ENCODE peak calls at places on chromosomes 6 and 20, in seven cellular contexts. M, U, K, P, G, N and X are unnamed samples.

GRCh38 chr6:126206504-126207246 is 133.2 kb upstream of the CENPW start:
- DNase-seq in M (no peak), U (no peak), K (no peak), P (no peak), G (no peak), N (no peak), X (no peak)

GRCh38 chr6:105869835-105870506 is 216.2 kb upstream of the PRDM1 start:
- DNase-seq in M (no peak), U (peak), K (peak), P (peak), G (no peak), N (no peak), X (no peak)

GRCh38 chr20:11473971-11474370 is 443.7 kb upstream of the BTBD3 start:
- DNase-seq in M (no peak), U (no peak), K (no peak), P (no peak), G (no peak), N (no peak), X (no peak)

GRCh38 chr6:144986271-144986670 is 701.1 kb downstream of the UTRN start:
- DNase-seq in M (no peak), U (no peak), K (no peak), P (no peak), G (no peak), N (no peak), X (no peak)

GRCh38 chr6:124719951-124720350 is 242.3 kb upstream of the RNF217 start:
- DNase-seq in M (no peak), U (no peak), K (no peak), P (no peak), G (no peak), N (no peak), X (no peak)

GRCh38 chr6:36616888-36617521 is 22.8 kb downstream of the SRSF3 start:
- DNase-seq in M (peak), U (no peak), K (no peak), P (peak), G (no peak), N (no peak), X (no peak)

GRCh38 chr6:40587240-40588069 is at the start of gene LRFN2:
- DNase-seq in M (peak), U (peak), K (peak), P (peak), G (peak), N (peak), X (peak)

GRCh38 chr6:144683216-144684070 is 398.3 kb downstream of the UTRN start:
- DNase-seq in M (peak), U (no peak), K (no peak), P (no peak), G (no peak), N (no peak), X (no peak)

GRCh38 chr6:113433506-113433991 is 423.6 kb upstream of the MARCKS start:
- DNase-seq in M (peak), U (no peak), K (no peak), P (no peak), G (no peak), N (peak), X (no peak)

GRCh38 chr20:1336699-1337387 is 7.9 kb upstream of the SDCBP2 start:
- DNase-seq in M (peak), U (peak), K (peak), P (no peak), G (no peak), N (peak), X (no peak)

GRCh38 chr6:131948692-131949614 is 2.2 kb downstream of the CCN2 start:
- DNase-seq in M (peak), U (no peak), K (no peak), P (no peak), G (no peak), N (peak), X (no peak)

GRCh38 chr6:82954351-82954750 is 111.3 kb downstream of the UBE3D start:
- DNase-seq in M (no peak), U (no peak), K (no peak), P (no peak), G (no peak), N (no peak), X (no peak)

GRCh38 chr6:10269814-10270472 is 144.9 kb downstream of the TFAP2A start:
- DNase-seq in M (no peak), U (no peak), K (no peak), P (no peak), G (no peak), N (no peak), X (no peak)

GRCh38 chr20:33526769-33527168 is 36.9 kb downstream of the CBFA2T2 start:
- DNase-seq in M (no peak), U (no peak), K (no peak), P (no peak), G (no peak), N (no peak), X (no peak)

GRCh38 chr6:81939774-81940165 is 187.3 kb upstream of the TENT5A start:
- DNase-seq in M (no peak), U (no peak), K (no peak), P (no peak), G (no peak), N (no peak), X (no peak)

GRCh38 chr6:31579119-31579505 is 3.1 kb downstream of the LTB start:
- DNase-seq in M (no peak), U (no peak), K (no peak), P (no peak), G (no peak), N (no peak), X (no peak)

GRCh38 chr6:72212686-72213085 is 326.3 kb downstream of the RIMS1 start:
- DNase-seq in M (no peak), U (no peak), K (no peak), P (no peak), G (no peak), N (no peak), X (no peak)

GRCh38 chr20:24875078-24875477 is 74.0 kb upstream of the CST7 start:
- DNase-seq in M (no peak), U (no peak), K (no peak), P (no peak), G (no peak), N (no peak), X (no peak)

GRCh38 chr6:117188627-117189201 is 76.6 kb upstream of the VGLL2 start:
- DNase-seq in M (no peak), U (peak), K (no peak), P (no peak), G (no peak), N (no peak), X (no peak)

GRCh38 chr6:154555075-154555677 is 44.7 kb upstream of the CNKSR3 start:
- DNase-seq in M (peak), U (no peak), K (no peak), P (no peak), G (no peak), N (peak), X (no peak)

GRCh38 chr6:147806697-147807096 is 298.2 kb downstream of the SAMD5 start:
- DNase-seq in M (no peak), U (no peak), K (no peak), P (no peak), G (no peak), N (no peak), X (no peak)

GRCh38 chr6:50285735-50286134 is 236.0 kb upstream of the DEFB112 start:
- DNase-seq in M (no peak), U (no peak), K (no peak), P (no peak), G (no peak), N (no peak), X (no peak)

GRCh38 chr6:162942860-162943259 is 215.1 kb downstream of the PACRG start:
- DNase-seq in M (peak), U (no peak), K (no peak), P (no peak), G (no peak), N (peak), X (no peak)

GRCh38 chr6:57173056-57173885 is 1.1 kb downstream of the BAG2 start:
- DNase-seq in M (no peak), U (peak), K (peak), P (no peak), G (peak), N (peak), X (peak)

GRCh38 chr6:20691185-20691584 is 156.9 kb downstream of the CDKAL1 start:
- DNase-seq in M (no peak), U (no peak), K (no peak), P (no peak), G (no peak), N (no peak), X (no peak)

GRCh38 chr6:11042750-11043551 is 1.2 kb downstream of the ELOVL2 start:
- DNase-seq in M (peak), U (peak), K (no peak), P (no peak), G (no peak), N (peak), X (no peak)

GRCh38 chr6:148379481-148379880 is 36.8 kb downstream of the SASH1 start:
- DNase-seq in M (peak), U (no peak), K (no peak), P (no peak), G (no peak), N (no peak), X (no peak)

GRCh38 chr20:63141531-63141930 is 74.4 kb downstream of the YTHDF1 start:
- DNase-seq in M (no peak), U (no peak), K (no peak), P (no peak), G (no peak), N (no peak), X (no peak)

GRCh38 chr6:36368921-36369880 is 18.3 kb downstream of the ETV7 start:
- DNase-seq in M (peak), U (no peak), K (no peak), P (no peak), G (no peak), N (peak), X (no peak)

GRCh38 chr20:43543138-43543537 is 15.7 kb upstream of the SGK2 start:
- DNase-seq in M (no peak), U (no peak), K (no peak), P (no peak), G (no peak), N (no peak), X (no peak)

GRCh38 chr6:63740709-63741108 is 105.1 kb downstream of the PHF3 start:
- DNase-seq in M (peak), U (no peak), K (no peak), P (no peak), G (no peak), N (peak), X (no peak)

GRCh38 chr6:21332077-21332476 is 261.5 kb upstream of the SOX4 start:
- DNase-seq in M (no peak), U (no peak), K (no peak), P (no peak), G (no peak), N (no peak), X (no peak)

GRCh38 chr6:27630727-27631613 is 158.1 kb upstream of the ZNF184 start:
- DNase-seq in M (no peak), U (peak), K (peak), P (peak), G (no peak), N (peak), X (peak)

GRCh38 chr6:21263531-21264287 is 329.8 kb upstream of the SOX4 start:
- DNase-seq in M (peak), U (no peak), K (no peak), P (no peak), G (no peak), N (no peak), X (peak)

DNA sequence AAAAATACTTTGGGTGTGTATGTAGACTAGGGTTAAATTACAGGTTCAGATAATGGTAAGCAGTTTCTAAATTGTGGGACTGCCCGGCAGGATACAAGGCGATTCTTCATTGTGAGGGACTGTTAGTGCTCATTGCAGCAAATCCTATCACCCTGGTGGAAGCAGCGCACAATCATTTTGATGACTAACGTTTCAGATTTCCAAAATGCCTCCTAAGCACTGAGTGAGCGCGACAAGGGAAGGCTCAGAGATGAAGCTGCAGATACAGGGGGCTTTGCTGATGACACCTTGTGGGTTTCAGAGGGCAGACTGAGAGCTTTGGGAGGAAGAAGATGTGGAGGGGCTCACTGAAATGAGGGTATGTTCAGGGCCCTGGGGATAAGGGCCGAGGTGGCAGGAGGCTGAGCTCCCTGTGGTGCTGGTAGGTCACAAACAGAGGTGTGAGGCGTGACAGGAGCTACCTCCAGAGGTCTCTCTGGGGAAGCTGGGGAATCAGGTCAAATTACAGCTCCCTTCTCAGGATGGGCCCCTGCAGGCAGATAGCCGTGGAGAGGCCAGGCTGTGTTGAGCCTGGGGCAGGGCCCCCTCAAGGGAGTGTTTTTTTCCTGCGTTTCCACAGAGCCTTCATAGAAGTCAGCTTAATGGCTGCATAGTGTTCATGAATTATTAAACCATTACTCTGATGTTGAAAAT is 84.5 kb upstream of the FYN start:
- DNase-seq in M (no peak), U (peak), K (peak), P (peak), G (no peak), N (no peak), X (no peak)
- TF ChIP-seq CTCF in M (no peak), U (peak), K (peak), P (no peak), G (no peak), N (no peak), X (no peak)

GRCh38 chr6:51494342-51494741 is 593.1 kb downstream of the PKHD1 start:
- DNase-seq in M (no peak), U (peak), K (no peak), P (no peak), G (no peak), N (no peak), X (no peak)
- TF ChIP-seq CTCF in M (no peak), U (peak), K (peak), P (no peak), G (no peak), N (no peak), X (no peak)

GRCh38 chr6:142537612-142538478 is 236.0 kb downstream of the ADGRG6 start:
- DNase-seq in M (peak), U (peak), K (peak), P (peak), G (no peak), N (peak), X (no peak)
- TF ChIP-seq CTCF in M (peak), U (peak), K (peak), P (peak), G (no peak), N (peak), X (peak)

DNA sequence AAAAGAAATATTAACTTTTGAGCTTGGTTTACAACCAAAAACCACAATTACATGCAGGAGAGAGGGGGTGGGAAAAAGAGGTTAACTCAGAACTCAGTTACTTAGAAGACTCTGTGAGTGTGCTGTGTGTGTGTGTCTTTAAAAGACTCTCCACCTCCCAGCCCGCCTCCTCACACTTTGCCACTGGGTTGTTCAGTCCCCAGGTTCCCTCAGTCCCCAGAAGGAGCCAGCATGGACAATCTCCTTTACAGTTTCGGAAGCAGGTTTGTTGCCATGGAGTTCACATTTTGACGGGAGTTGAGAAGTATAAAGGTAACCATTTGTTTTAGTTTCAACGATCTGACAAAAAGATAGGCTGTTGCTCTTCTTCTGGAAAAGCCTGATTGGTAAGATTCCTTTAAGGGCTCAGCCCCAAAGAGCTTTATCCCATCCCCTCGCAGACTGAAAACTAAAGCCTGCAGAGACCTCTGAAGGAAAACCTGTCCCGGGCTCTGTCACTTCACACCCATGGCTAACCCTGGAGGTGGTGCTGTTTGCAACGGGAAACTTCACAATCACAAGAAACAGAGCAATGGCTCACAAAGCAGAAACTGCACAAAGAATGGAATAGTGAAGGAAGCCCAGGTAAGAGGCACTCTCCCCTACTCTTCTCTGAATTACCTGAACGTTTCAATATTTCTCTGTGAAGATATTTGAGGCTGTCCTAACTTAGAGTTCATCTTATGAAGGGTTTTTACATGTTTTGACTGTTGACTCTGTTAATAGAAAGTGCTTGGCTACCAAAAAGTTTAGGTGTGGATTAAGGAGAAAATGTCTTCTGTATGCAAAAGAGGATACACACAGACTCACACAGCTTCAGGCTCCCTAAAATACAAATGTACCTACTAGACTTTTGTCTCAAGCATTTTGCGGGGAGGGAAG is at the start of gene SPTLC3:
- DNase-seq in M (peak), U (peak), K (peak), P (peak), G (no peak), N (peak), X (no peak)
- TF ChIP-seq CTCF in M (peak), U (peak), K (peak), P (no peak), G (no peak), N (peak), X (no peak)

GRCh38 chr20:46087161-46087560 is 2.6 kb downstream of the NCOA5 start:
- DNase-seq in M (peak), U (no peak), K (no peak), P (no peak), G (no peak), N (peak), X (no peak)
- TF ChIP-seq CTCF in M (peak), U (peak), K (peak), P (no peak), G (peak), N (peak), X (peak)

DNA sequence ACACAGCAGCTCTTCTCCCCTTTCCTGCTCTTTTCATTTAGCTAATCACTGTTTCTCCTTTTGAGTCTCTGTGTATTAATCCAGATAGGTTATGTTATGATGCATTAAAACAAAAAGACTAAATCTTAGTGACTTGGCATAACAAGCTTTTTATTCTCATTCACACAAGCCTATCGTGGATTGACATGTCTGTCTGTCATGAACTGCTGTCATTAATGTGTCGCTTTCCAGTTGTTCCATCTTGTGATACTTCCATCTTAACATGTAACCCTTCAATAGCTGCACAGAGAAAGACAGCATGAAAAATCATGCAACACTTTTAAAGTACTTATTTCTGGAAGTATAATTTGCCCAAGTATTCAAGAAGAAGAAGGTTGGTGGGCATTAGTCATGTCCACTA is 128.7 kb downstream of the GRIK2 start:
- DNase-seq in M (no peak), U (no peak), K (no peak), P (no peak), G (no peak), N (no peak), X (no peak)
- TF ChIP-seq CTCF in M (no peak), U (no peak), K (no peak), P (no peak), G (no peak), N (no peak), X (no peak)

DNA sequence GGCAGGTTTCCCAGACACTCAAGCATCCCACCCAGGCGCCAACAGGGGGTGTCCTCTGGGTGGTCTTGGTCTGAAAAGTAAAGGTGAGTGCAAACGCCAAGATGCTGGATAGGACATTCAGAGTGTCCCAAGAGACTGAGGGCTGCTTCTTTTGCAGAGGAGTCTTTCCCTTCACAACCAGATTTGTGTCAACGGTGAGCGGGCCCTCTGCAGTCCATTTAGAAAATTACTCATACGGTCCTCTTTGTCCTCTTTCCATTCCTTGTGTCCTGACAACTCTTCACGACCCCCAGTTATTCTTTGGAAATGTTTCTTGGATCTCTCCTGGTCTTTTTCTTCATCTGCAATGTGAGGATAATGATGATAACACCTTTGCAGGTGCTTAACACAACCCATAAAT is 257.8 kb downstream of the CDC5L start:
- DNase-seq in M (no peak), U (peak), K (no peak), P (no peak), G (no peak), N (no peak), X (no peak)
- TF ChIP-seq CTCF in M (peak), U (no peak), K (peak), P (no peak), G (no peak), N (no peak), X (no peak)